ENCODE peak calls at places on chromosomes 2 and 18, in six cellular contexts. I is spleen, H is body of pancreas, B is tibial nerve, V is dorsolateral prefrontal cortex, P is WERI-Rb-1. N is an unnamed sample. For H3K27me3, the result is how much of the 10 kb centered on the place peaks cover.

GRCh38 chr2:172228177-172228785 is 125.6 kb upstream of the DLX2 start:
- DNase-seq in I (no peak), H (no peak), B (no peak), V (no peak), P (no peak), N (no peak)

GRCh38 chr2:109322111-109322510 is 193.1 kb downstream of the SH3RF3 start:
- DNase-seq in I (no peak), H (peak), B (peak), V (peak), P (no peak), N (no peak)

GRCh38 chr2:96946625-96947024 is 39.8 kb downstream of the FAM178B start:
- DNase-seq in I (peak), H (no peak), B (no peak), V (no peak), P (no peak), N (no peak)

GRCh38 chr2:152370783-152371182 is 35.8 kb downstream of the FMNL2 start:
- DNase-seq in I (no peak), H (no peak), B (no peak), V (no peak), P (no peak), N (no peak)

GRCh38 chr2:208112969-208113368 is 11.4 kb downstream of the CRYGD start:
- DNase-seq in I (no peak), H (no peak), B (no peak), V (no peak), P (peak), N (no peak)

GRCh38 chr2:209845666-209846065 is 74.0 kb downstream of the UNC80 start:
- DNase-seq in I (no peak), H (no peak), B (no peak), V (no peak), P (no peak), N (no peak)

GRCh38 chr2:241959751-241960269 is 90.3 kb downstream of the RTP5 start:
- DNase-seq in I (peak), H (no peak), B (no peak), V (no peak), P (no peak), N (no peak)

GRCh38 chr18:32389191-32389590 is 81.5 kb downstream of the GAREM1 start:
- DNase-seq in I (no peak), H (no peak), B (no peak), V (no peak), P (no peak), N (no peak)

GRCh38 chr2:231687133-231687852 is 21.0 kb upstream of the PTMA start:
- DNase-seq in I (peak), H (peak), B (no peak), V (peak), P (peak), N (peak)

GRCh38 chr2:30503007-30503691 is 56.1 kb downstream of the LCLAT1 start:
- DNase-seq in I (no peak), H (no peak), B (no peak), V (no peak), P (no peak), N (no peak)

GRCh38 chr2:70498054-70498453 is 55.6 kb downstream of the TGFA start:
- DNase-seq in I (no peak), H (no peak), B (no peak), V (no peak), P (no peak), N (no peak)

DNA sequence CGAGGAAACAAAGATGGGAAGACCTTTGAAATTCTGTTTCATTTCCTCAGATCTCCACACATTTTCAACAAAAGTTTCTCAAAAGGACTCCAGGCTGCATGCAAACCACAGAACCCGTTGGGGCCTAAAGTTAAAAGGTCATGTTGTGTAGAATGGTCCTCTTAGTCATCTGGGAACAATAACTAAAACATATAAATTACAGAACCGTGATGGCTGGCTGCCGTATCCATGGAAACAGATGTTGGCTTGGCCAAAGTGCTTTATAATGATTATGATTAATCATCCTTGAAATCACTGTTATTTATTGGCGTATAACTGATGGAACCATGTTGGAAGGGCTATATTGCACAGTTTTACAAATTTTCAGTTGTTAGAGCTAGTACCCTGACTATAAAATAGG is 182.8 kb upstream of the CRIM1 start:
- DNase-seq in I (no peak), H (no peak), B (no peak), V (no peak), P (no peak), N (no peak)
- H3K27ac ChIP-seq in I (no peak), H (no peak), B (peak), V (no peak), P (no peak), N (no peak)

GRCh38 chr2:176463527-176463926 is 194.3 kb downstream of the MTX2 start:
- DNase-seq in I (no peak), H (no peak), B (no peak), V (no peak), P (no peak), N (no peak)
- H3K27me3 ChIP-seq in I (under half), H (under half), B (under half), V (under half), P (under half), N (under half)

DNA sequence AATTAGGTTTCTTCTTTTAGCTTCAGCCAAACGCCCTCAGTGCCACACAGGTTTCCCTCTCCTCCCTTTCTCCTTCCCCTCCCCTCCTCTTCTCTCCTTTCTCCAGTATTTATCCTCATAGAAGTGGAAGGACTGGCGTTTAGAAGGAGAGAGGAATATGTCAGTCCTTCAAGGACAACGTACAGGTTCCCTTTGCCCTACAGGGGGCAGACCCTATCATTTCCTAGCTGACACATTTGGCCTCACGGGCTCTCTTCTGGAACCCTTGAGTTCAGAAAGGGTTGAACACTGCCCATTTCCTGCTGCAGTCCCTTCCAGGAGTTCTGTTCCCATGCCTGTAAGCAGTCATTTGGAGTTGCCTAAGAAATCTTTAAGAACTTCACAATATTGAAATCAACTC is 46.1 kb downstream of the CDCA7 start:
- DNase-seq in I (no peak), H (no peak), B (no peak), V (no peak), P (peak), N (no peak)
- TF ChIP-seq CTCF in I (no peak), H (no peak), B (peak), V (no peak), P (peak), N (no peak)

DNA sequence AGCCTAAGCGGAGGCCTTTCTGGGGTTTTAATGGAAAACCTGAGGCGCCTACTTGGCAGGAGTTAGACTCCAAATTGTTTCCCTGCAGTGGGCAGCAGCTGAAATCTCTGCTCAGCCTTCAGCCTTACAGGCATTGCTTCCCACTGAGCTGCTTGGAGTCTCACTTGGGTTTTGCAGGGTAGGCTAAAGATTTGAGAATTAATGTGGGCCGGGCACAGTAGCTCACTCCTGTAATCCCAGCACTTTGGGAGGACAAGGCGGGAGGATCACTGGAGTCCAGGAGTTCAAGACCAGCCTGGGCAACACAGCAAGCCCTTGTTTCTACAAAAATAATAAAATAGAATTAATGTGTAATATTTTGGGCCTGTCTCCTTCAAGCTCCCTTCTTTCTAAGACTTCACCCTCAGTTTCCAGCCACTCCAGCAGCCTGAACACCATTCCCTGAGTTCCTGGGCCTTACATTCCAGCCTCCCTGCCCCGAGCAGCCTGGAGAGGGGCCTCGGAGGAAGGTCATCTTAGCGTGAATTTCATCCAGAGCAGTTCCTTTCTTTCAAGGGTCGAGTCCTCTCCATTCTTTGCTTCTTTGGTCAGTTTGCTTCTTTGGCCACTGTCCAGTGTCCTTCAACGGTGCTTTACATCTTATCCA is 9.1 kb upstream of the RAB17 start:
- DNase-seq in I (no peak), H (no peak), B (no peak), V (no peak), P (no peak), N (no peak)
- H3K27ac ChIP-seq in I (peak), H (peak), B (peak), V (no peak), P (no peak), N (no peak)

GRCh38 chr2:100262555-100263320 is 59.6 kb downstream of the LONRF2 start:
- DNase-seq in I (peak), H (peak), B (peak), V (peak), P (peak), N (peak)

GRCh38 chr2:100266126-100266525 is 56.2 kb downstream of the LONRF2 start:
- DNase-seq in I (no peak), H (no peak), B (no peak), V (no peak), P (no peak), N (no peak)

GRCh38 chr2:100264651-100265050 is 57.6 kb downstream of the LONRF2 start:
- DNase-seq in I (no peak), H (no peak), B (no peak), V (no peak), P (no peak), N (no peak)

GRCh38 chr2:100264121-100264520 is 58.2 kb downstream of the LONRF2 start:
- DNase-seq in I (no peak), H (no peak), B (no peak), V (no peak), P (no peak), N (no peak)

GRCh38 chr2:100265226-100265625 is 57.1 kb downstream of the LONRF2 start:
- DNase-seq in I (no peak), H (no peak), B (no peak), V (no peak), P (no peak), N (no peak)
- H3K27me3 ChIP-seq in I (under half), H (under half), B (under half), V (under half), P (under half), N (under half)

GRCh38 chr2:169448865-169449264 is 30.4 kb upstream of the BBS5 start:
- DNase-seq in I (no peak), H (no peak), B (no peak), V (no peak), P (no peak), N (no peak)

GRCh38 chr2:169446452-169446851 is 32.8 kb upstream of the BBS5 start:
- DNase-seq in I (no peak), H (no peak), B (no peak), V (no peak), P (no peak), N (no peak)

DNA sequence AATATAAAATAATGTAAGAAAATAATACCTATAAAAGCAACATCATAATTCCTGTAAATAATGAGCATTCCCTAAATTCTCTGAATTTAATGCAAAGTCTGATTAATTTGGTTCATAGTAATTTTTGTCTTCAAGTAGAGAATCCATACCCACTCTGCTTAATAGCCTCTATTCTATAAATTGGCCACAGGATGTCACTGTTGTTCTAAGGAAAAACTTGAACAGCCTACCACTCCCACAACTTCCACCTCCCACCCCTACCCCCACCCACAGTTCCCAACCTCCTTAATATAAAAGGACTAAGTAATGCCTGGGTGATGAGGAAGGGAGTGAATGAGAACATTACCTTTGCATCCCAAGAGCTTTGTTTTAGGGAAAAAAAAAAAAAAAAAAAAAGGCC is 27.2 kb upstream of the BBS5 start:
- DNase-seq in I (no peak), H (no peak), B (no peak), V (no peak), P (peak), N (no peak)
- TF ChIP-seq CTCF in I (peak), H (peak), B (no peak), V (peak), P (peak), N (no peak)

DNA sequence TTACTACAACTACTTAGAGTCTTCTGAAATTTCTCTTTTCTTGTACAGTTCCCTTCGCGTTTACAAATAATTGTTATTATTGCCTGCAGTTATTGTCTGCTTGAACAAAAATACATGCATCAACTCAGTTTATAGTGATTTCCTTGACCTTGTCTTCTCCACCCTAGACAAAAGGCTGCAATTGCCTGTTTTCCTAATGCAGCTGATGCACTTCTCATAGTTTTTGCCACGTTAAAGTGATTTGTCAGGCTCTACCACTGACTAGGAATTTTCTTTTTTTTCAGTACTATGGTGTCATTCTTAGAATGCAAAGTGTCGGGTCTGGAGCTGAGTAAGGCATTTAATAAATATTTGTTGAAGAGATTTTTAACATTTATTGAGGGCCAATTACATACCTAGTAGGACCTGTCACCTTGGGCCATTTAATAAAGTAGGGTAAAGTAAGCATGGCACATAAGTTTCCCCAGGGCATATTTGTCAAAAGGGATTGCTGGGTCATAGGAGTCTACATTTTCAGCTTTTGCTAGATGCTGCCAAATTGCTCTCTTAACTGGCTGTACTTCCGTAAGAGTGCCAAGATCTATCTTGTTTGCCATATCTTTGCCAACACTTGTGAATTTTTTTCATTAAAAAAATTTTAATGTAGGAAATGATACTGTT is 24.1 kb downstream of the ACSL3 start:
- DNase-seq in I (no peak), H (no peak), B (no peak), V (no peak), P (no peak), N (no peak)
- H3K27ac ChIP-seq in I (no peak), H (no peak), B (no peak), V (no peak), P (no peak), N (no peak)